ENCODE peak calls at places on chromosomes 6 and 20, in eight cellular contexts. Z is RWPE1, I is upper lobe of left lung, V is EL, C is DMS153, S is A172, J is stomach, Q is cardiac fibroblast. F is an unnamed sample.

GRCh38 chr6:138509371-138509770 is 10.1 kb upstream of the NHSL1 start:
- DNase-seq in Q (peak; percentile 57), I (peak; percentile 44), C (peak; percentile 29), V (peak; percentile 46), J (peak; percentile 63), Z (peak; percentile 20), S (peak; percentile 21), F (peak; percentile 71)

GRCh38 chr20:7463290-7463689 is 477.0 kb downstream of the HAO1 start:
- DNase-seq in J (no peak), I (no peak), C (no peak), V (no peak), Z (no peak), Q (no peak), S (no peak), F (peak; percentile 37)

GRCh38 chr20:47586648-47587306 is 85.1 kb downstream of the NCOA3 start:
- DNase-seq in Z (no peak), S (no peak), J (no peak), Q (peak; percentile 86), C (no peak), V (no peak), I (no peak), F (no peak)

GRCh38 chr20:62571667-62572344 is 70.5 kb upstream of the SLCO4A1 start:
- DNase-seq in S (no peak), C (no peak), J (no peak), I (no peak), V (no peak), Z (peak; percentile 63), Q (no peak), F (peak; percentile 19)

GRCh38 chr6:43020847-43021246 is 576 bp upstream of the RRP36 start:
- DNase-seq in C (no peak), J (no peak), Q (peak; percentile 24), V (peak; percentile 18), I (no peak), S (no peak), Z (peak; percentile 15), F (peak; percentile 6)

GRCh38 chr6:18025591-18025990 is 38.2 kb upstream of the KIF13A start:
- DNase-seq in C (no peak), Z (no peak), V (peak; percentile 14), J (no peak), S (no peak), Q (no peak), I (no peak), F (no peak)

GRCh38 chr6:79427721-79428120 is 109.5 kb downstream of the LCA5 start:
- DNase-seq in S (no peak), J (no peak), Q (no peak), C (no peak), Z (no peak), V (no peak), I (no peak), F (no peak)

GRCh38 chr6:2523061-2523460 is 227.7 kb downstream of the MYLK4 start:
- DNase-seq in Z (peak; percentile 44), I (no peak), Q (no peak), S (no peak), C (no peak), J (no peak), V (no peak), F (no peak)

GRCh38 chr6:41239467-41240159 is 11.5 kb downstream of the TREML4 start:
- DNase-seq in C (no peak), V (no peak), S (no peak), J (no peak), Z (no peak), Q (no peak), I (no peak), F (no peak)

GRCh38 chr6:154127638-154128037 is 88.6 kb downstream of the OPRM1 start:
- DNase-seq in J (no peak), V (no peak), S (no peak), Q (no peak), C (no peak), Z (no peak), I (no peak), F (peak; percentile 15)

GRCh38 chr6:41200296-41200900 is 551 bp downstream of the TREML2 start:
- DNase-seq in V (peak; percentile 9), S (peak; percentile 46), C (no peak), J (peak; percentile 34), Z (no peak), Q (peak; percentile 46), I (peak; percentile 77), F (no peak)

GRCh38 chr20:19631410-19631809 is 126.6 kb upstream of the RIN2 start:
- DNase-seq in C (no peak), S (no peak), J (peak; percentile 81), Q (no peak), V (no peak), Z (no peak), I (no peak), F (no peak)

GRCh38 chr6:109236140-109237081 is 141.1 kb downstream of the CEP57L1 start:
- DNase-seq in J (no peak), S (no peak), C (peak; percentile 78), Z (no peak), Q (no peak), V (no peak), I (no peak), F (no peak)

GRCh38 chr20:15496501-15497039 is 1076.7 kb downstream of the KIF16B start:
- DNase-seq in V (no peak), S (no peak), Q (no peak), Z (no peak), C (no peak), J (no peak), I (no peak), F (no peak)

GRCh38 chr6:111925296-111925695 is 52.0 kb upstream of the FYN start:
- DNase-seq in J (no peak), Z (peak; percentile 10), I (no peak), C (no peak), V (peak; percentile 84), S (peak; percentile 70), Q (peak; percentile 58), F (peak; percentile 69)

F was measured in dermis blood vessel endothelial cell.